ENCODE peak calls at places on chromosomes 3 and 15, in six cellular contexts. V is K562, X is NT2/D1, C is HepG2, H is GM12878, Z is HCT116. Y is an unnamed sample.

GRCh38 chr3:38133557-38134405 is 3.1 kb downstream of the ACAA1 start:
- DNase-seq in V (no peak), X (no peak), C (peak; percentile 99), H (no peak), Z (no peak), Y (no peak)

GRCh38 chr3:179452166-179452544 is 885 bp upstream of the GNB4 start:
- DNase-seq in V (peak; percentile 26), X (no peak), C (no peak), H (no peak), Z (no peak), Y (no peak)

GRCh38 chr3:196073188-196073838 is 8.6 kb downstream of the TFRC start:
- DNase-seq in V (peak; percentile 57), X (no peak), C (peak; percentile 40), H (peak; percentile 50), Z (peak; percentile 35), Y (no peak)

GRCh38 chr3:112013058-112013783 is 14.5 kb downstream of the TAGLN3 start:
- DNase-seq in V (peak; percentile 36), X (peak; percentile 54), C (peak; percentile 49), H (no peak), Z (peak; percentile 74), Y (peak; percentile 59)

GRCh38 chr3:35639251-35640185 is at the start of gene ARPP21:
- DNase-seq in V (no peak), X (peak; percentile 9), C (no peak), H (no peak), Z (no peak), Y (peak; percentile 70)

GRCh38 chr15:58154769-58155168 is 16.6 kb downstream of the AQP9 start:
- DNase-seq in V (no peak), X (no peak), C (no peak), H (no peak), Z (no peak), Y (no peak)

GRCh38 chr3:156543043-156543555 is 11.8 kb downstream of the SSR3 start:
- DNase-seq in V (no peak), X (no peak), C (no peak), H (no peak), Z (no peak), Y (no peak)

GRCh38 chr15:53586815-53587214 is 172.6 kb downstream of the WDR72 start:
- DNase-seq in V (peak; percentile 4), X (peak; percentile 58), C (peak; percentile 37), H (no peak), Z (peak; percentile 28), Y (peak; percentile 68)

GRCh38 chr15:33310481-33311311 is at the start of gene RYR3:
- DNase-seq in V (no peak), X (no peak), C (no peak), H (no peak), Z (no peak), Y (no peak)

GRCh38 chr3:139917226-139917785 is 17.7 kb upstream of the CLSTN2 start:
- DNase-seq in V (no peak), X (no peak), C (no peak), H (no peak), Z (no peak), Y (no peak)

GRCh38 chr3:131630117-131630516 is 127.3 kb upstream of the MRPL3 start:
- DNase-seq in V (no peak), X (no peak), C (no peak), H (peak; percentile 65), Z (no peak), Y (no peak)

GRCh38 chr3:104596551-104596950 is 770.2 kb upstream of the ALCAM start:
- DNase-seq in V (no peak), X (peak; percentile 57), C (peak; percentile 25), H (peak; percentile 20), Z (peak; percentile 45), Y (no peak)

GRCh38 chr3:12143949-12144504 is 14.7 kb downstream of the TIMP4 start:
- DNase-seq in V (no peak), X (no peak), C (no peak), H (no peak), Z (no peak), Y (no peak)

GRCh38 chr3:67077656-67078055 is 79.5 kb downstream of the KBTBD8 start:
- DNase-seq in V (no peak), X (no peak), C (no peak), H (no peak), Z (no peak), Y (no peak)

GRCh38 chr3:36707623-36708409 is 56.5 kb downstream of the DCLK3 start:
- DNase-seq in V (peak; percentile 72), X (no peak), C (no peak), H (no peak), Z (peak; percentile 39), Y (no peak)

GRCh38 chr3:197339841-197340520 is 41.6 kb upstream of the DLG1 start:
- DNase-seq in V (no peak), X (no peak), C (peak; percentile 43), H (no peak), Z (no peak), Y (no peak)

GRCh38 chr3:102174312-102174712 is 260.5 kb upstream of the ZPLD1 start:
- DNase-seq in V (no peak), X (no peak), C (no peak), H (no peak), Z (no peak), Y (no peak)

GRCh38 chr3:161415506-161416231 is 44.4 kb upstream of the SPTSSB start:
- DNase-seq in V (no peak), X (no peak), C (no peak), H (no peak), Z (no peak), Y (no peak)

GRCh38 chr3:49611714-49612113 is 57.4 kb downstream of the BSN start:
- DNase-seq in V (no peak), X (no peak), C (no peak), H (no peak), Z (no peak), Y (no peak)

GRCh38 chr3:48662753-48663488 is at the start of gene CELSR3:
- DNase-seq in V (peak; percentile 64), X (peak; percentile 87), C (peak; percentile 69), H (peak; percentile 33), Z (peak; percentile 75), Y (peak; percentile 73)

GRCh38 chr3:53938645-53939044 is 47.0 kb upstream of the SELENOK start:
- DNase-seq in V (peak; percentile 36), X (peak; percentile 39), C (peak; percentile 25), H (no peak), Z (peak; percentile 23), Y (no peak)

GRCh38 chr3:135097276-135097946 is 302.4 kb downstream of the EPHB1 start:
- DNase-seq in V (no peak), X (no peak), C (no peak), H (no peak), Z (no peak), Y (no peak)

GRCh38 chr3:62325896-62326295 is 47.5 kb downstream of the FEZF2 start:
- DNase-seq in V (no peak), X (no peak), C (no peak), H (no peak), Z (no peak), Y (no peak)

GRCh38 chr3:7787871-7788828 is 713.5 kb upstream of the LMCD1 start:
- DNase-seq in V (no peak), X (peak; percentile 22), C (no peak), H (no peak), Z (no peak), Y (no peak)

DNA sequence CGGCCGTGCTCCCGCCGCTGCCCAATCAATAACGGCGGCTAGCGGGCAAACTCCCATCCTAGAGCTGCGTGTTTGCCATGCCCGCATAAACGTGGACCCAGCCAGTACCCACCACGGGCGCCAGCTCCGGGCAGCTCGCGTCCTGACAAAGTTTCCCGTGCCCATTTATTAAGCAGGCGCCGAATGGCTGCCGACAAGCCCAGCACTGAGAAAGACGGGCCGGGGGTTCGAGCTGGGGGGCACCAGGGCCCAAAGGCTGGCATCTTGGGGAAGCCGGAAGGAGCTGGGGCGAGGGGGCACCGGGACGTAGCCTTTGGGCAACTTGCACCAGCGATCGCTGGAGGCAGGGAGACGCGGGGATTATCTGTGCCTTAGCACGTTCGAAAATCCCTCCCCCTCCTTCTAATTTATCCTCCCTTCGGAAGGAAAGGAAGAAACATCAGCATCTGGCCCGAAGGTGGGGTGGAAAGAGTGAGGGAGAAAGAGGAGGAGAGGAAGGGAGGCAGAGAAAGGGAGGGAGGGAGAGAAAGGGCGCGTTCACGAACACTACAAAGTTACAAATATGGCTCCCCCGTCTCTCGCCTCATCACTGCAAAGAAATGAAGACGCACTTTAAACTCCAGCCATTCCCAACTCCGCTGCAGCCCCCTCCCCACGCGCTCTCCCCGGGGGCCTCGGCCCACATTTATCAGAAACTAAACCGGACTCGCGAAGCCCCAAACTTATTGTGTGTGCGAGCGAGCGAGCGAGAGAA is 1.1 kb downstream of the ANP32A start:
- DNase-seq in V (peak; percentile 48), X (peak; percentile 28), C (peak; percentile 24), H (no peak), Z (no peak), Y (no peak)
- TF ChIP-seq ZNF274 in V (no peak), X (no peak), C (no peak), H (no peak), Z (no peak), Y (no peak)

DNA sequence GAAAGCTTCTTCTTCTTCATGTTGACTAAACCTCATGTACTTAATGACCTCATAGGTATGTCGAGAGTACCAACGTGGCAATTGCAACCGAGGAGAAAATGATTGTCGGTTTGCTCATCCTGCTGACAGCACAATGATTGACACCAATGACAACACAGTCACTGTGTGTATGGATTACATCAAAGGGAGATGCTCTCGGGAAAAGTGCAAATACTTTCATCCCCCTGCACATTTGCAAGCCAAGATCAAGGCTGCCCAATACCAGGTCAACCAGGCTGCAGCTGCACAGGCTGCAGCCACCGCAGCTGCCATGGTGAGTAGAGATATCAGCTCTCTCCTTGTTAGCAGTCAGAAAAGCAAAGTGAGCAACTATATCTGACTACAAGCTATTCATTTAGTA is 176.5 kb downstream of the MBNL1 start:
- DNase-seq in V (no peak), X (no peak), C (peak; percentile 5), H (no peak), Z (no peak), Y (no peak)
- H3K36me3 ChIP-seq in V (peaks cover 84% of the 10 kb centered on the region), X (peaks cover 4% of the 10 kb centered on the region), C (peaks cover 26% of the 10 kb centered on the region), H (peaks cover 14% of the 10 kb centered on the region), Z (peaks cover 14% of the 10 kb centered on the region), Y (no peaks in the 10 kb centered on the region)

DNA sequence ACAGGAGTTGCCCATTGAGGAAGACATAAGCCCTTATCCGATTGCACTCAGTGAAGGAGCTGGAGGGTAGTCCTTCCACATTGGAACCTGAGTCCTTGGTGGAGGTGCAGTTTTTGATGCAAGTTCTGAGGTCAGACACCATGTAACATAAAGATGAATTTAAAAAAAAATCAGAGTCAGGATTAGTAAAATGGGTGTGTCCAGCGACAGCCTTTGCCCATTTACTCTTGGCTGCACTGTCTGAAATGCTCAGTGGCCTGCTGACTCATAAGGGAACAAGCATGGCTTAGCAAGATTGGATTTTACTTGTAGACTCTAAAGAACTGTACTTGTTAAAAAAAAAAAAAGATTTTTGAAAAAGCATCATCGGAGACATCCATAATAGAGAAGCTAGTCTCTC is 241.1 kb upstream of the TOPAZ1 start:
- DNase-seq in V (no peak), X (no peak), C (no peak), H (no peak), Z (no peak), Y (no peak)
- TF ChIP-seq ZNF274 in V (no peak), X (no peak), C (no peak), H (no peak), Z (no peak), Y (no peak)

DNA sequence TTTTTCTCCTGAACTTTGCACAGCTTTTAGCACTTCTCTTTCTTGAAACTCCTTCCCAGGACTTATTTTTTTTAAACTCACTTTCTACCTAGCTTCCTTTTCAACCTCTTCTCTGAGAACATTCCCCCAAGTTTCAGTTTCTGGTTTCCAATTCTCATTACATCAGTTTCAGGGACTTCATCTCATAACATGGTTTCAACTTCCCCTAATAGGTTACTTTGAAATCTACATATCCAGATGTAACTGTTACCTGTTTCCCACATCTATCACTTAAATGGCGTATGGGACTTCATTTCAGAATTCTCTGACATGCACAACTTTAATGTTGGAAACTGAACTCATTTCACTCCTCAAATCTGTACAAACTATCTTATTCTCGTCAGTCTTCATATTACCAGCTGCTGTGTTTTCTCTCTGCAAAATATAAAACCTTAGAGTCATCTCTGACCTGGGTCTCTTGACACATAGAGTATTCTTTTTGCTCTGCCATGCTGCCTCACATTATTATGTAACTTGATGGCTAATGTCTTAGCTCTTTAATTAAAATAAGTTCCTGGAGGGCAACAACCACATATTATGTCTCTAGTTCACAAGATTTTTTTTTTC is 58.4 kb downstream of the NME9 start:
- DNase-seq in V (no peak), X (no peak), C (no peak), H (peak; percentile 24), Z (no peak), Y (no peak)
- H3K36me3 ChIP-seq in V (peaks cover 70% of the 10 kb centered on the region), X (peaks cover 57% of the 10 kb centered on the region), C (peaks cover 35% of the 10 kb centered on the region), H (no peaks in the 10 kb centered on the region), Z (peaks cover 19% of the 10 kb centered on the region), Y (peaks cover 8% of the 10 kb centered on the region)

Y was measured in H1.